ENCODE peak calls at places on chromosomes 4 and X, in six cellular contexts. I is neural progenitor cell, L is T-cell, O is Peyer's patch, G is T-helper 1 cell, E is iPS DF 6.9. J is an unnamed sample.

GRCh38 chr4:185020863-185021761 is 2.8 kb downstream of the HELT start:
- DNase-seq in L (no peak), G (no peak), E (no peak), I (peak), O (no peak), J (no peak)

GRCh38 chr4:1460967-1461868 is 55.0 kb upstream of the NKX1-1 start:
- DNase-seq in E (no peak), G (no peak), L (no peak), O (peak), I (no peak), J (no peak)

GRCh38 chr4:169745291-169745690 is 12.5 kb downstream of the HPF1 start:
- DNase-seq in O (no peak), I (no peak), L (no peak), G (no peak), E (no peak), J (no peak)

GRCh38 chr4:15238720-15239119 is 189.1 kb upstream of the C1QTNF7 start:
- DNase-seq in I (peak), L (no peak), G (peak), E (no peak), O (no peak), J (no peak)

GRCh38 chrX:9885150-9885549 is 82.0 kb upstream of the CLDN34 start:
- DNase-seq in I (peak), E (no peak), G (peak), O (peak), L (no peak), J (peak)

GRCh38 chr4:52192697-52193096 is 141.6 kb downstream of the SPATA18 start:
- DNase-seq in I (peak), G (no peak), O (no peak), E (no peak), L (no peak), J (no peak)

GRCh38 chr4:26490111-26490979 is at the start of gene CCKAR:
- DNase-seq in O (no peak), E (no peak), L (no peak), I (peak), G (no peak), J (no peak)

GRCh38 chr4:145878501-145879435 is 59.9 kb downstream of the ZNF827 start:
- DNase-seq in I (no peak), G (no peak), O (no peak), E (no peak), L (no peak), J (no peak)

GRCh38 chr4:47031713-47032404 is 492 bp downstream of the GABRB1 start:
- DNase-seq in I (no peak), E (no peak), L (no peak), O (peak), G (peak), J (no peak)

GRCh38 chr4:3522326-3522640 is 9.9 kb downstream of the LRPAP1 start:
- DNase-seq in L (no peak), I (no peak), O (no peak), E (no peak), G (no peak), J (no peak)

GRCh38 chrX:140123446-140123845 is 158.1 kb upstream of the CXorf66 start:
- DNase-seq in L (no peak), I (peak), O (no peak), G (no peak), E (no peak), J (no peak)

GRCh38 chrX:40145001-40145631 is 47.4 kb upstream of the BCOR start:
- DNase-seq in G (no peak), L (no peak), E (no peak), I (peak), O (no peak), J (no peak)

GRCh38 chr4:158750379-158750778 is 18.4 kb upstream of the FNIP2 start:
- DNase-seq in O (no peak), L (no peak), I (no peak), G (no peak), E (no peak), J (no peak)

GRCh38 chr4:26058537-26058936 is 144.5 kb downstream of the SMIM20 start:
- DNase-seq in L (no peak), G (peak), E (no peak), O (no peak), I (no peak), J (no peak)

GRCh38 chrX:49165901-49166881 is 3.6 kb downstream of the MAGIX start:
- DNase-seq in E (no peak), O (peak), L (peak), I (peak), G (peak), J (peak)

GRCh38 chrX:25600776-25601175 is 537.4 kb upstream of the MAGEB18 start:
- DNase-seq in I (no peak), L (no peak), O (no peak), E (no peak), G (no peak), J (no peak)

GRCh38 chrX:99172958-99173357 is 1237.1 kb downstream of the PCDH19 start:
- DNase-seq in I (peak), O (no peak), E (no peak), L (no peak), G (no peak), J (no peak)

GRCh38 chrX:127578395-127578794 is 473.8 kb downstream of the ACTRT1 start:
- DNase-seq in I (no peak), O (no peak), G (no peak), L (no peak), E (no peak), J (no peak)

GRCh38 chr4:67437974-67438713 is 107.2 kb downstream of the CENPC start:
- DNase-seq in G (no peak), L (no peak), O (no peak), E (no peak), I (no peak), J (no peak)

GRCh38 chrX:45527834-45528233 is 327.2 kb upstream of the DIPK2B start:
- DNase-seq in I (no peak), O (no peak), G (no peak), E (no peak), L (no peak), J (no peak)

GRCh38 chrX:17738002-17738713 is 865 bp downstream of the SCML1 start:
- DNase-seq in O (peak), I (peak), E (no peak), G (peak), L (peak), J (peak)

GRCh38 chr4:141081921-141082381 is 51.3 kb downstream of the RNF150 start:
- DNase-seq in G (no peak), L (no peak), E (no peak), I (no peak), O (no peak), J (no peak)